ENCODE peak calls at places on chromosomes 16 and 17, in nine cellular contexts. T, K, A, G, Q, H, E, M and B are unnamed samples.

GRCh38 chr17:75827291-75828050 is 16.7 kb downstream of the UNC13D start:
- DNase-seq in T (peak; percentile 39), K (peak; percentile 91), A (peak; percentile 80), G (no peak), Q (peak; percentile 59), H (peak; percentile 17), E (no peak), M (peak; percentile 92), B (peak; percentile 94)

GRCh38 chr17:50055426-50056216 is at the start of gene ITGA3:
- DNase-seq in T (peak; percentile 15), K (peak; percentile 71), A (peak; percentile 92), G (peak; percentile 98), Q (peak; percentile 94), H (peak; percentile 65), E (no peak), M (peak; percentile 85), B (peak; percentile 92)

GRCh38 chr17:56908061-56908542 is 5.7 kb downstream of the TRIM25 start:
- DNase-seq in T (peak; percentile 78), K (peak; percentile 67), A (no peak), G (no peak), Q (peak; percentile 7), H (no peak), E (no peak), M (no peak), B (peak; percentile 42)

GRCh38 chr17:76528528-76529223 is 8.8 kb downstream of the CYGB start:
- DNase-seq in T (no peak), K (peak; percentile 53), A (no peak), G (no peak), Q (no peak), H (peak; percentile 40), E (no peak), M (no peak), B (no peak)

GRCh38 chr17:75289832-75290337 is 652 bp upstream of the SLC25A19 start:
- DNase-seq in T (peak; percentile 71), K (no peak), A (peak; percentile 49), G (no peak), Q (peak; percentile 58), H (no peak), E (peak; percentile 35), M (no peak), B (peak; percentile 91)

GRCh38 chr16:16915771-16916170 is 536.8 kb downstream of the NPIPA7 start:
- DNase-seq in T (no peak), K (no peak), A (peak; percentile 51), G (no peak), Q (no peak), H (no peak), E (no peak), M (no peak), B (no peak)

GRCh38 chr17:35612924-35613521 is 25.9 kb downstream of the AP2B1 start:
- DNase-seq in T (no peak), K (no peak), A (peak; percentile 17), G (peak; percentile 12), Q (peak; percentile 63), H (peak; percentile 37), E (no peak), M (peak; percentile 22), B (peak; percentile 19)

GRCh38 chr17:29592850-29593545 is at the start of gene ANKRD13B:
- DNase-seq in T (peak; percentile 43), K (peak; percentile 73), A (peak; percentile 89), G (no peak), Q (peak; percentile 30), H (no peak), E (no peak), M (no peak), B (peak; percentile 92)

GRCh38 chr16:77212736-77213541 is 13.7 kb downstream of the SYCE1L start:
- DNase-seq in T (peak; percentile 61), K (peak; percentile 85), A (peak; percentile 48), G (no peak), Q (peak; percentile 36), H (no peak), E (no peak), M (peak; percentile 88), B (peak; percentile 95)

GRCh38 chr17:17042851-17043667 is 802 bp downstream of the MPRIP start:
- DNase-seq in T (no peak), K (no peak), A (no peak), G (no peak), Q (peak; percentile 81), H (peak; percentile 51), E (no peak), M (no peak), B (no peak)

GRCh38 chr16:88063201-88063773 is 112.1 kb downstream of the BANP start:
- DNase-seq in T (no peak), K (no peak), A (no peak), G (peak; percentile 4), Q (peak; percentile 92), H (peak; percentile 73), E (no peak), M (no peak), B (peak; percentile 49)

GRCh38 chr16:68408428-68408827 is 39.9 kb downstream of the SMPD3 start:
- DNase-seq in T (no peak), K (no peak), A (no peak), G (no peak), Q (no peak), H (no peak), E (no peak), M (no peak), B (no peak)

GRCh38 chr17:33234930-33235685 is 58.0 kb downstream of the ASIC2 start:
- DNase-seq in T (no peak), K (no peak), A (peak; percentile 4), G (no peak), Q (peak; percentile 91), H (peak; percentile 92), E (no peak), M (no peak), B (peak; percentile 91)

GRCh38 chr17:15436399-15437369 is 30.7 kb downstream of the CDRT4 start:
- DNase-seq in T (peak; percentile 21), K (peak; percentile 40), A (peak; percentile 93), G (peak; percentile 46), Q (peak; percentile 47), H (no peak), E (peak; percentile 48), M (peak; percentile 57), B (peak; percentile 51)

GRCh38 chr17:50865060-50865867 is 890 bp downstream of the TOB1 start:
- DNase-seq in T (peak; percentile 35), K (no peak), A (peak; percentile 37), G (peak; percentile 34), Q (peak; percentile 55), H (no peak), E (peak; percentile 71), M (peak; percentile 65), B (no peak)

GRCh38 chr16:88920618-88921602 is 54.5 kb upstream of the PABPN1L start:
- DNase-seq in T (no peak), K (peak; percentile 93), A (no peak), G (no peak), Q (peak; percentile 56), H (peak; percentile 10), E (no peak), M (no peak), B (peak; percentile 59)

GRCh38 chr16:57514891-57515600 is 21.3 kb downstream of the CCDC102A start:
- DNase-seq in T (no peak), K (no peak), A (no peak), G (no peak), Q (no peak), H (no peak), E (no peak), M (no peak), B (no peak)

GRCh38 chr16:24845726-24846547 is at the start of gene SLC5A11:
- DNase-seq in T (no peak), K (no peak), A (no peak), G (no peak), Q (no peak), H (no peak), E (no peak), M (no peak), B (no peak)

GRCh38 chr17:53797497-53797896 is 25.2 kb upstream of the KIF2B start:
- DNase-seq in T (no peak), K (no peak), A (no peak), G (no peak), Q (no peak), H (no peak), E (no peak), M (no peak), B (no peak)

GRCh38 chr17:63652106-63652505 is 29.9 kb downstream of the MAP3K3 start:
- DNase-seq in T (no peak), K (no peak), A (no peak), G (no peak), Q (no peak), H (no peak), E (no peak), M (no peak), B (no peak)

GRCh38 chr16:17776888-17777287 is 306.1 kb upstream of the XYLT1 start:
- DNase-seq in T (no peak), K (no peak), A (no peak), G (no peak), Q (peak; percentile 17), H (no peak), E (no peak), M (no peak), B (no peak)

GRCh38 chr16:63652091-63652490 is 1469.8 kb downstream of the CDH11 start:
- DNase-seq in T (no peak), K (no peak), A (peak; percentile 10), G (no peak), Q (no peak), H (no peak), E (no peak), M (no peak), B (no peak)

GRCh38 chr17:16343569-16343968 is 9.7 kb downstream of the CENPV start:
- DNase-seq in T (no peak), K (no peak), A (no peak), G (no peak), Q (no peak), H (no peak), E (no peak), M (no peak), B (no peak)

GRCh38 chr17:78995761-78996451 is 13.7 kb downstream of the CANT1 start:
- DNase-seq in T (no peak), K (peak; percentile 33), A (no peak), G (no peak), Q (no peak), H (no peak), E (no peak), M (peak; percentile 7), B (peak; percentile 82)